ENCODE peak calls at places on chromosomes 16 and 17, in eight cellular contexts. F is stomach, Z is AG10803, J is AG09309, I is Caco-2, H is suprapubic skin, K is astrocyte of the spinal cord, C is lung. T is an unnamed sample.

GRCh38 chr17:40791808-40792436 is 7.8 kb downstream of the KRT28 start:
- DNase-seq in F (no peak), Z (peak), J (no peak), I (no peak), H (no peak), K (peak), C (no peak), T (no peak)

GRCh38 chr17:8289103-8289397 is 580 bp downstream of the RANGRF start:
- DNase-seq in F (no peak), Z (no peak), J (no peak), I (no peak), H (peak), K (peak), C (no peak), T (no peak)

GRCh38 chr16:71610447-71610846 is 15.5 kb upstream of the MARVELD3 start:
- DNase-seq in F (no peak), Z (no peak), J (no peak), I (no peak), H (no peak), K (no peak), C (no peak), T (no peak)

GRCh38 chr17:68161644-68162428 is 86.0 kb upstream of the AMZ2 start:
- DNase-seq in F (no peak), Z (no peak), J (no peak), I (no peak), H (no peak), K (no peak), C (no peak), T (no peak)

GRCh38 chr17:51427259-51428255 is 167.2 kb downstream of the UTP18 start:
- DNase-seq in F (no peak), Z (no peak), J (no peak), I (no peak), H (no peak), K (no peak), C (no peak), T (no peak)

GRCh38 chr16:56589141-56590039 is at the start of gene MT3:
- DNase-seq in F (no peak), Z (no peak), J (no peak), I (no peak), H (no peak), K (no peak), C (no peak), T (no peak)

GRCh38 chr16:66692341-66692740 is 4.2 kb downstream of the CMTM4 start:
- DNase-seq in F (peak), Z (no peak), J (no peak), I (no peak), H (no peak), K (no peak), C (no peak), T (no peak)

GRCh38 chr16:62711797-62712196 is 675.6 kb upstream of the CDH8 start:
- DNase-seq in F (no peak), Z (no peak), J (no peak), I (no peak), H (no peak), K (no peak), C (no peak), T (no peak)

GRCh38 chr16:727291-727977 is 528 bp downstream of the HAGHL start:
- DNase-seq in F (no peak), Z (no peak), J (no peak), I (no peak), H (no peak), K (no peak), C (no peak), T (no peak)

GRCh38 chr16:89132194-89133005 is 38.7 kb downstream of the ACSF3 start:
- DNase-seq in F (no peak), Z (no peak), J (no peak), I (no peak), H (no peak), K (no peak), C (no peak), T (no peak)
- TF ChIP-seq CTCF in F (no peak), Z (no peak), J (no peak), I (peak), H (no peak), K (no peak), C (no peak), T (no peak)

GRCh38 chr17:28449861-28450260 is 23.6 kb upstream of the SLC13A2 start:
- DNase-seq in F (no peak), Z (no peak), J (no peak), I (no peak), H (no peak), K (no peak), C (no peak), T (no peak)
- TF ChIP-seq CTCF in F (no peak), Z (no peak), J (no peak), I (no peak), H (no peak), K (no peak), C (no peak), T (no peak)

DNA sequence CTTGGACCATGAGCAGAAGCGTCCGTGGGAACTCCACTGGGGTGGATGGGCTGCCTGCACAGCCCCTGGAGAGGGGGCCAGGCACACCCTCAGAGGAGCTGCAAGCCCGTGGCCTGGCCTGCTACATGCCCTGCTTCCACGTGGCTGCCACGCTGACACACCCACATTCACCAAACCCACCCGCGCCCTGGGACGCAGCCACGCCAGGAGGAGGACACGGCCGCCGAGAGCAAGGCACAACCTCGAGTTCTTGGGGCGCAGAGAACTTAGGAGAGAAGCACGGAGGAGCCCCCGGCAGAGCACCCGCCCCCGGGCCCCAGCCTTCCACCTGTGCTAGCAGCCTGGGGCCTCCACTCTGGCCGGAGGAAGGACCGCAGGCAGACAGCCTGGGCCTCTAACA is 18.8 kb downstream of the CASKIN1 start:
- DNase-seq in F (no peak), Z (no peak), J (no peak), I (no peak), H (no peak), K (no peak), C (no peak), T (no peak)
- TF ChIP-seq CTCF in F (no peak), Z (no peak), J (no peak), I (no peak), H (no peak), K (no peak), C (no peak), T (no peak)

GRCh38 chr17:1896243-1897163 is 66.7 kb downstream of the RPA1 start:
- DNase-seq in F (no peak), Z (no peak), J (no peak), I (no peak), H (no peak), K (no peak), C (no peak), T (no peak)

GRCh38 chr17:1888741-1889140 is 58.9 kb downstream of the RPA1 start:
- DNase-seq in F (no peak), Z (no peak), J (no peak), I (no peak), H (no peak), K (no peak), C (no peak), T (no peak)

GRCh38 chr17:1894753-1895339 is 65.0 kb downstream of the RPA1 start:
- DNase-seq in F (no peak), Z (no peak), J (no peak), I (no peak), H (no peak), K (no peak), C (peak), T (no peak)

GRCh38 chr17:1890758-1891450 is 61.1 kb downstream of the RPA1 start:
- DNase-seq in F (no peak), Z (no peak), J (no peak), I (no peak), H (no peak), K (no peak), C (no peak), T (no peak)
- TF ChIP-seq CTCF in F (no peak), Z (no peak), J (no peak), I (no peak), H (no peak), K (no peak), C (no peak), T (no peak)

GRCh38 chr17:76124582-76125390 is 16.3 kb downstream of the FOXJ1 start:
- DNase-seq in F (no peak), Z (no peak), J (no peak), I (no peak), H (no peak), K (no peak), C (no peak), T (no peak)

GRCh38 chr17:76122411-76123126 is 18.5 kb downstream of the FOXJ1 start:
- DNase-seq in F (no peak), Z (no peak), J (no peak), I (no peak), H (no peak), K (no peak), C (no peak), T (no peak)

GRCh38 chr17:76125391-76125675 is 15.7 kb downstream of the FOXJ1 start:
- DNase-seq in F (no peak), Z (no peak), J (no peak), I (no peak), H (no peak), K (no peak), C (no peak), T (no peak)

GRCh38 chr17:76123127-76123499 is 17.9 kb downstream of the FOXJ1 start:
- DNase-seq in F (no peak), Z (no peak), J (no peak), I (no peak), H (no peak), K (no peak), C (no peak), T (no peak)

GRCh38 chr17:76123749-76124581 is 17.1 kb downstream of the FOXJ1 start:
- DNase-seq in F (no peak), Z (no peak), J (no peak), I (no peak), H (no peak), K (no peak), C (no peak), T (no peak)
- TF ChIP-seq CTCF in F (no peak), Z (no peak), J (no peak), I (no peak), H (no peak), K (no peak), C (no peak), T (no peak)

DNA sequence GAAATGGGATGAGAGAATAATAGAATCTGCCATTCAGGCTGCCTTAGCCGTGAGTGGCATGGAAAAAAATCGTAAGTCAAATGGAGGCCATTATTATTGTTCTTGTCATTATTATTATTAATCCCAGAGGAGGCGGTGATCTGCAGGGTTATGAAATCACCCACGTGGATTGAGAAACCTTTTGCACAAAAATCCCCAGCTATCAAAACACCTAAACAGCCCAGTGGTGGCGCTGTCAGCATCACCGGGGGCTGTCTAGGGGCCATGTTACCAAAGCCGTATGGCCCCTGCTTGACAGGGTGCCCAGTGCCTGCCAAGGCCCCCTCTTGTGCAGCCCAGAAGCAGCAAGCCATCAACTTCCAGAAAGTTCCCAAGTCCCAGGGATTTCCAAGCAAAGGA is 25.2 kb downstream of the CNGB1 start:
- DNase-seq in F (no peak), Z (no peak), J (no peak), I (no peak), H (no peak), K (no peak), C (no peak), T (no peak)
- TF ChIP-seq CTCF in F (no peak), Z (peak), J (no peak), I (no peak), H (no peak), K (peak), C (no peak), T (peak)

T was measured in progenitor cell of endocrine pancreas.